ENCODE peak calls at places on chromosome 10, in six cellular contexts. U is skeletal muscle cell; I is NCI-H1105; V is upper lobe of right lung; W is activated CD4-positive, alpha-beta T cell treated with anti-CD3 and anti-CD28 coated beads, Interleukin-2, amount 50 U/mL, for 24 hours; X is fibroblast of lung. P is an unnamed sample.

GRCh38 chr10:35794703-35795102 is 152.6 kb upstream of the FZD8 start:
- DNase-seq in X (no peak), U (no peak), V (no peak), I (no peak), W (no peak), P (no peak)

GRCh38 chr10:4267084-4267774 is 482.2 kb upstream of the KLF6 start:
- DNase-seq in W (no peak), I (no peak), V (no peak), U (no peak), X (peak; percentile 45), P (no peak)

GRCh38 chr10:78567680-78568453 is 500.9 kb upstream of the ZMIZ1 start:
- DNase-seq in I (no peak), U (no peak), V (no peak), X (no peak), W (no peak), P (no peak)

GRCh38 chr10:128287921-128288320 is 161.7 kb upstream of the MKI67 start:
- DNase-seq in U (no peak), V (no peak), X (no peak), I (no peak), W (no peak), P (no peak)

GRCh38 chr10:119655566-119656001 is 4.4 kb downstream of the BAG3 start:
- DNase-seq in I (no peak), V (no peak), U (peak; percentile 60), X (peak; percentile 82), W (peak; percentile 17), P (no peak)

GRCh38 chr10:31134303-31134928 is 102.8 kb upstream of the ZNF438 start:
- DNase-seq in V (no peak), U (no peak), I (peak; percentile 28), X (peak; percentile 63), W (no peak), P (no peak)

GRCh38 chr10:100802196-100802595 is 56.8 kb downstream of the PAX2 start:
- DNase-seq in W (no peak), I (no peak), V (peak; percentile 26), U (no peak), X (no peak), P (no peak)

GRCh38 chr10:44394696-44395383 is 9.9 kb upstream of the CXCL12 start:
- DNase-seq in U (no peak), W (no peak), V (peak; percentile 27), I (no peak), X (no peak), P (no peak)

GRCh38 chr10:17003151-17003550 is 126.5 kb downstream of the CUBN start:
- DNase-seq in X (peak; percentile 85), V (no peak), I (no peak), W (peak; percentile 14), U (peak; percentile 81), P (no peak)

GRCh38 chr10:103125323-103126267 is 67.5 kb downstream of the NT5C2 start:
- DNase-seq in V (no peak), U (no peak), X (no peak), I (no peak), W (no peak), P (no peak)

GRCh38 chr10:17989908-17990767 is 38.4 kb downstream of the SLC39A12 start:
- DNase-seq in V (no peak), X (peak; percentile 74), W (no peak), I (no peak), U (peak; percentile 53), P (no peak)

GRCh38 chr10:75228278-75228677 is 7.5 kb downstream of the COMTD1 start:
- DNase-seq in X (no peak), U (no peak), I (no peak), V (no peak), W (no peak), P (no peak)

GRCh38 chr10:80126876-80127275 is 5.7 kb upstream of the PLAC9 start:
- DNase-seq in I (no peak), U (no peak), W (no peak), X (no peak), V (no peak), P (no peak)

GRCh38 chr10:48377751-48378585 is 71.5 kb downstream of the MAPK8 start:
- DNase-seq in W (no peak), X (no peak), I (no peak), U (no peak), V (no peak), P (no peak)

GRCh38 chr10:17607603-17608332 is 9.4 kb downstream of the HACD1 start:
- DNase-seq in U (no peak), W (no peak), X (peak; percentile 76), V (no peak), I (no peak), P (peak; percentile 3)

GRCh38 chr10:3499120-3499519 is 285.9 kb downstream of the KLF6 start:
- DNase-seq in X (peak; percentile 56), V (no peak), W (no peak), U (no peak), I (no peak), P (no peak)

GRCh38 chr10:89805599-89806013 is 104.2 kb downstream of the KIF20B start:
- DNase-seq in V (no peak), U (no peak), I (no peak), W (peak; percentile 16), X (no peak), P (no peak)

GRCh38 chr10:58404001-58404400 is 18.8 kb downstream of the TFAM start:
- DNase-seq in W (no peak), X (no peak), U (no peak), V (no peak), I (no peak), P (no peak)

GRCh38 chr10:127990846-127991542 is 84.1 kb downstream of the PTPRE start:
- DNase-seq in V (peak; percentile 42), U (peak; percentile 24), W (no peak), I (no peak), X (peak; percentile 68), P (no peak)

GRCh38 chr10:11886138-11886474 is 63.0 kb downstream of the PROSER2 start:
- DNase-seq in V (no peak), W (no peak), U (no peak), I (no peak), X (no peak), P (no peak)

GRCh38 chr10:5976689-5977470 is 463 bp downstream of the IL15RA start:
- DNase-seq in W (peak; percentile 22), X (peak; percentile 60), V (peak; percentile 83), I (no peak), U (no peak), P (peak; percentile 2)

GRCh38 chr10:93993782-93994668 is at the start of gene PLCE1:
- DNase-seq in U (no peak), X (peak; percentile 15), W (no peak), I (peak; percentile 30), V (peak; percentile 82), P (no peak)

GRCh38 chr10:126014309-126014708 is 117.9 kb downstream of the FANK1 start:
- DNase-seq in V (no peak), I (no peak), W (no peak), X (peak; percentile 53), U (peak; percentile 67), P (no peak)

GRCh38 chr10:123936426-123936825 is 44.8 kb upstream of the CPXM2 start:
- DNase-seq in W (no peak), X (no peak), I (no peak), V (no peak), U (no peak), P (no peak)

GRCh38 chr10:31871266-31871887 is 57.3 kb downstream of the ARHGAP12 start:
- DNase-seq in U (no peak), V (no peak), I (no peak), W (no peak), X (no peak), P (no peak)

GRCh38 chr10:22491480-22491879 is 146.2 kb downstream of the SPAG6 start:
- DNase-seq in U (no peak), X (no peak), V (no peak), I (no peak), W (no peak), P (no peak)

GRCh38 chr10:110499796-110500514 is 2.2 kb downstream of the DUSP5 start:
- DNase-seq in W (no peak), V (no peak), U (no peak), X (peak; percentile 62), I (no peak), P (no peak)